ENCODE peak calls at places on chromosome 6, in ten cellular contexts. G, P, S, X, I, A, B, E, Q and V are unnamed samples.

GRCh38 chr6:85923013-85923430 is 280.3 kb upstream of the SYNCRIP start:
- DNase-seq in G (no peak), P (peak; percentile 83), S (peak; percentile 38), X (no peak), I (peak; percentile 29), A (peak; percentile 41), B (no peak), E (peak; percentile 23), Q (peak; percentile 61), V (no peak)

GRCh38 chr6:136173519-136174507 is 76.3 kb downstream of the MTFR2 start:
- DNase-seq in G (no peak), P (no peak), S (peak; percentile 18), X (no peak), I (no peak), A (peak; percentile 12), B (no peak), E (no peak), Q (no peak), V (no peak)

GRCh38 chr6:108455688-108456087 is 105.0 kb upstream of the FOXO3 start:
- DNase-seq in G (no peak), P (no peak), S (no peak), X (no peak), I (no peak), A (no peak), B (no peak), E (no peak), Q (no peak), V (no peak)

GRCh38 chr6:129150476-129150875 is 267.5 kb downstream of the LAMA2 start:
- DNase-seq in G (no peak), P (no peak), S (no peak), X (no peak), I (no peak), A (no peak), B (no peak), E (no peak), Q (no peak), V (no peak)

GRCh38 chr6:42193491-42193894 is 1.3 kb downstream of the GUCA1B start:
- DNase-seq in G (no peak), P (peak; percentile 71), S (no peak), X (no peak), I (no peak), A (no peak), B (no peak), E (no peak), Q (no peak), V (no peak)

GRCh38 chr6:168116975-168117899 is 38.2 kb upstream of the FRMD1 start:
- DNase-seq in G (no peak), P (peak; percentile 36), S (no peak), X (no peak), I (no peak), A (no peak), B (no peak), E (no peak), Q (no peak), V (no peak)

GRCh38 chr6:3808759-3809514 is 40.2 kb upstream of the FAM50B start:
- DNase-seq in G (peak; percentile 83), P (no peak), S (no peak), X (no peak), I (no peak), A (peak; percentile 41), B (no peak), E (no peak), Q (no peak), V (no peak)

GRCh38 chr6:33075568-33076405 is at the start of gene HLA-DPB1:
- DNase-seq in G (no peak), P (no peak), S (no peak), X (no peak), I (no peak), A (no peak), B (peak; percentile 17), E (peak; percentile 86), Q (peak; percentile 91), V (peak; percentile 25)

GRCh38 chr6:10146723-10147451 is 268.0 kb downstream of the TFAP2A start:
- DNase-seq in G (no peak), P (peak; percentile 76), S (no peak), X (no peak), I (no peak), A (no peak), B (no peak), E (peak; percentile 48), Q (peak; percentile 76), V (no peak)

GRCh38 chr6:97978855-97979271 is 695.8 kb upstream of the MMS22L start:
- DNase-seq in G (no peak), P (peak; percentile 85), S (no peak), X (no peak), I (no peak), A (no peak), B (no peak), E (no peak), Q (no peak), V (no peak)

GRCh38 chr6:155495011-155495768 is 39.6 kb upstream of the NOX3 start:
- DNase-seq in G (no peak), P (peak; percentile 82), S (no peak), X (no peak), I (no peak), A (peak; percentile 13), B (no peak), E (no peak), Q (no peak), V (no peak)

DNA sequence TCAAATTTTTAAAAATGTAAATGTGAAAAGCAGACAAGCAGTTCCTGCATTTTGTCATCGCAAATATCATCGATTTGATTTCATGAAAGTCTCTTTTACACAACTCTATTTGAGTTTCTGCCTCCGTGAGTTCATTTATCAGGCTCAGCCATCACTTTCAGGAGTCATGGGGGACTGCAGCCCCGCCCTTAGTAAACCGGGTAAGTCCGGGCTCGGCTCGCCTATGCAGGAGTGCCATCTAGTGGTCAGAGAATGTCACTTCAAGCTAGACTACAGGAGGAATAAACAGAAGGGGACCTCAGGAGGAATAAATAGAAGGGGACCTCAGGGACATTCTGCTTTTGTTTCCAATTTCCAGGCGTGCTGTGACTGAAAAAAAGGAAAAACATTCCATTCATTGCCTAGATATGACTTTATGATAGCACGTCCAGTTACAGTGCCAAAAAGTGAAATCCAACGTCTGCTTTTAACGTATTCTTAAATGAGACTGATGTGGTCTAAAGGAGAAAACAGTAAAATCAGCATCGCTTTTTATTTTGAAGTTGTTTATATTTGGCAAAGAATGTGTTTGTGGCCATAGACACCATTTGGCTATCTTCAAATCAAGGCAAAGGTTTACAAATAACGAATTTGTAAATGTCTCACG is 333.9 kb downstream of the HACE1 start:
- DNase-seq in G (peak; percentile 62), P (peak; percentile 88), S (peak; percentile 46), X (peak; percentile 78), I (peak; percentile 53), A (peak; percentile 65), B (peak; percentile 55), E (peak; percentile 71), Q (peak; percentile 82), V (peak; percentile 13)
- TF ChIP-seq CTCF in G (peak; percentile 99), P (peak; percentile 96), S (peak; percentile 92), X (peak; percentile 90), I (peak; percentile 77), A (peak; percentile 89), B (peak; percentile 88), E (peak; percentile 84), Q (peak; percentile 85), V (peak; percentile 97)

DNA sequence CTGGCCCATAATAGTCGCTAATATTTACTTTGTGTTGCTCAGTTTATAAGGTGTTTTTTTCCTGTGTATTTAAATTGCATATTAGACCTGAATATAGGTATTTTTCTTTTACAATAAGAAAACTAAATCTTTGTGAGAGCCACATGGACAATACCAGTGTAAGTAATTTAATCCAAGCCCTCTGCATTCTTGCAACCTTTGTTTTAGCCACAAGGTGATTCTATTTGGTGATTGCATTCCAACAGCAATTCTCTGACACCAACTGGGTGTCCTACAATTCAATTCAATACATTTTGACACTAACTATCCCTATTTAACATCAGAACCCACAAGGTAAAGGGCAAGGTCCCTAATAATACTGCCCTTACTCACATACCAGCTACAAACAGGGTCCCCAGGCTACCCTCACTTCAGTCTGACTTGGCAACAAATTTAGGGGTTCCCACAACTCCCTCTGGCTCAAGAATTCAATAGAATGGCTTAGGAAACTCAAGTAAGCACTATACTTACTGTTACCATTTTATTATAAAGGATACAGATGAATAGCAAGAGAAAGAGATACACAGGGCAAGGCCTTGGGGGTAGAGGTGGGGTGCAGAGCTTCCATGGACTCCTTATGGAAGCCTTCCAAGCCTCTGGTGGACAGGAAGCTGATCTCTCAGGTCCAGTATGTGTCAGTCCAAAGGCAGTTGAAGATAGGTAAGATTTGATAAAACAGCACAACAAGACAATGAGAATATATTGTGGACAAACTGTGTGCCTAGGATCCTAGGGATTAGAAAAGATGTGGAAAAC is 169.3 kb downstream of the CD83 start:
- DNase-seq in G (no peak), P (peak; percentile 32), S (no peak), X (no peak), I (no peak), A (no peak), B (no peak), E (no peak), Q (no peak), V (no peak)
- TF ChIP-seq CTCF in G (no peak), P (peak; percentile 40), S (no peak), X (no peak), I (no peak), A (no peak), B (no peak), E (no peak), Q (no peak), V (no peak)

GRCh38 chr6:118288355-118289124 is 259.6 kb upstream of the PLN start:
- DNase-seq in G (no peak), P (no peak), S (no peak), X (no peak), I (no peak), A (no peak), B (no peak), E (no peak), Q (no peak), V (no peak)
- TF ChIP-seq CTCF in G (no peak), P (no peak), S (no peak), X (no peak), I (peak; percentile 16), A (no peak), B (no peak), E (no peak), Q (peak; percentile 2), V (no peak)

GRCh38 chr6:99801805-99802204 is 192.2 kb downstream of the MCHR2 start:
- DNase-seq in G (no peak), P (no peak), S (no peak), X (no peak), I (no peak), A (no peak), B (no peak), E (no peak), Q (no peak), V (no peak)

DNA sequence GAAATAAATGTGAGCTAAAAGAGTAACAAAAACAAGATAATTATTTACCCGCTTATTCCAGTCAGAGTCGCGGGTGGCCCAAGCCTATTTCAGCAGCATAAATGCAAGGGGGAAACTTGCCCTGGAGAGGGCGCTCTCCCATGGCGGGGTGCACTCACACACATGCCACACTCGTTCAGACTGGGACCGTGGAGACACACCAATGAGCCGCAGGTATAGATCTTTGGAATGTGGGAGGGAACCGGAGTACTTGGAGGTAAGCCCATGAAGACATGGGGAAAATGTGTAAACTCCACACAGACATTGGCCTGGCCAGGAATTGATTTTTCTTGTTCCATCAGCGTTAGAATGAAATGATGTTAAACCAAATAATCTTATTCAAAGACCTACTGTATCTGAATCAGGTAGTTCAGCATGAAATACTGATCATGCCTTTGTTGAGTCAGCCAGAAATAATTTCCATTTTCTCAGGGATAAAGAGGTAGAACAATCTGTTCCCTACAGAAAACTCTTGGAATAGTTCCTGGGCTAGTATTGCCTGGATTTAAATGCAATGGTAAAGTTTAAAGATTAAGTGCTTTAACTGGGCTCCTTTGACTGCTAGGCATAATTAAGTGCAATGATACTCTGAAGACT is 191.5 kb downstream of the MCHR2 start:
- DNase-seq in G (no peak), P (peak; percentile 96), S (peak; percentile 12), X (no peak), I (no peak), A (peak; percentile 40), B (no peak), E (no peak), Q (no peak), V (no peak)
- TF ChIP-seq CTCF in G (peak; percentile 20), P (peak; percentile 86), S (no peak), X (no peak), I (no peak), A (peak; percentile 35), B (no peak), E (no peak), Q (no peak), V (no peak)